ENCODE peak calls at places on chromosomes 5 and 9, in ten cellular contexts. One of them, this sample, is unnamed.

GRCh38 chr9:92726971-92727715 is 37.5 kb downstream of the BICD2 start:
- DNase-seq in epithelial cell of esophagus: no peak
- DNase-seq in Peyer's patch: no peak
- DNase-seq in astrocyte of the spinal cord: peak; percentile 31
- DNase-seq in colonic mucosa: no peak
- DNase-seq in prostate gland: no peak
- DNase-seq in ovary: no peak
- DNase-seq in ascending aorta: no peak
- DNase-seq in GM12865: no peak
- DNase-seq in neural progenitor cell: peak; percentile 56
- DNase-seq in this sample: no peak

GRCh38 chr9:109956811-109957440 is 176.9 kb downstream of the PALM2AKAP2 start:
- DNase-seq in ovary: no peak
- DNase-seq in epithelial cell of esophagus: no peak
- DNase-seq in GM12865: no peak
- DNase-seq in astrocyte of the spinal cord: peak; percentile 13
- DNase-seq in ascending aorta: no peak
- DNase-seq in prostate gland: no peak
- DNase-seq in neural progenitor cell: peak; percentile 55
- DNase-seq in colonic mucosa: no peak
- DNase-seq in Peyer's patch: no peak
- DNase-seq in this sample: no peak

GRCh38 chr5:72386639-72387038 is 66.5 kb downstream of the PTCD2 start:
- DNase-seq in colonic mucosa: no peak
- DNase-seq in GM12865: no peak
- DNase-seq in neural progenitor cell: no peak
- DNase-seq in epithelial cell of esophagus: no peak
- DNase-seq in ovary: no peak
- DNase-seq in Peyer's patch: no peak
- DNase-seq in prostate gland: no peak
- DNase-seq in ascending aorta: no peak
- DNase-seq in astrocyte of the spinal cord: no peak
- DNase-seq in this sample: no peak

GRCh38 chr9:115291841-115292240 is 173.9 kb upstream of the TNC start:
- DNase-seq in epithelial cell of esophagus: peak; percentile 90
- DNase-seq in astrocyte of the spinal cord: no peak
- DNase-seq in ascending aorta: no peak
- DNase-seq in GM12865: no peak
- DNase-seq in ovary: no peak
- DNase-seq in prostate gland: peak; percentile 63
- DNase-seq in colonic mucosa: peak; percentile 89
- DNase-seq in neural progenitor cell: no peak
- DNase-seq in Peyer's patch: peak; percentile 73
- DNase-seq in this sample: no peak

GRCh38 chr5:178984145-178985072 is 10.7 kb downstream of the GRM6 start:
- DNase-seq in neural progenitor cell: no peak
- DNase-seq in ascending aorta: no peak
- DNase-seq in astrocyte of the spinal cord: no peak
- DNase-seq in GM12865: no peak
- DNase-seq in epithelial cell of esophagus: no peak
- DNase-seq in Peyer's patch: no peak
- DNase-seq in ovary: no peak
- DNase-seq in colonic mucosa: no peak
- DNase-seq in prostate gland: no peak
- DNase-seq in this sample: no peak

GRCh38 chr5:574906-575305 is 37.2 kb upstream of the CEP72 start:
- DNase-seq in neural progenitor cell: no peak
- DNase-seq in epithelial cell of esophagus: no peak
- DNase-seq in astrocyte of the spinal cord: no peak
- DNase-seq in Peyer's patch: no peak
- DNase-seq in colonic mucosa: no peak
- DNase-seq in prostate gland: no peak
- DNase-seq in ovary: no peak
- DNase-seq in ascending aorta: no peak
- DNase-seq in GM12865: no peak
- DNase-seq in this sample: no peak

GRCh38 chr5:132774406-132774805 is 2.6 kb downstream of the SEPTIN8 start:
- DNase-seq in epithelial cell of esophagus: no peak
- DNase-seq in neural progenitor cell: no peak
- DNase-seq in prostate gland: no peak
- DNase-seq in colonic mucosa: no peak
- DNase-seq in Peyer's patch: no peak
- DNase-seq in GM12865: no peak
- DNase-seq in ovary: no peak
- DNase-seq in astrocyte of the spinal cord: no peak
- DNase-seq in ascending aorta: no peak
- DNase-seq in this sample: no peak

GRCh38 chr5:142900926-142901325 is 130.7 kb downstream of the ARHGAP26 start:
- DNase-seq in colonic mucosa: no peak
- DNase-seq in epithelial cell of esophagus: peak; percentile 37
- DNase-seq in ovary: no peak
- DNase-seq in ascending aorta: no peak
- DNase-seq in neural progenitor cell: no peak
- DNase-seq in astrocyte of the spinal cord: peak; percentile 92
- DNase-seq in GM12865: no peak
- DNase-seq in Peyer's patch: no peak
- DNase-seq in prostate gland: no peak
- DNase-seq in this sample: no peak

GRCh38 chr9:90331826-90332575 is 310.6 kb downstream of the DIRAS2 start:
- DNase-seq in ovary: no peak
- DNase-seq in neural progenitor cell: no peak
- DNase-seq in GM12865: no peak
- DNase-seq in epithelial cell of esophagus: peak; percentile 74
- DNase-seq in prostate gland: no peak
- DNase-seq in Peyer's patch: no peak
- DNase-seq in ascending aorta: no peak
- DNase-seq in colonic mucosa: no peak
- DNase-seq in astrocyte of the spinal cord: peak; percentile 50
- DNase-seq in this sample: no peak

GRCh38 chr9:83511051-83511450 is 27.1 kb downstream of the FRMD3 start:
- DNase-seq in Peyer's patch: no peak
- DNase-seq in ascending aorta: no peak
- DNase-seq in epithelial cell of esophagus: peak; percentile 42
- DNase-seq in prostate gland: no peak
- DNase-seq in colonic mucosa: no peak
- DNase-seq in neural progenitor cell: no peak
- DNase-seq in GM12865: peak; percentile 45
- DNase-seq in astrocyte of the spinal cord: peak; percentile 27
- DNase-seq in ovary: no peak
- DNase-seq in this sample: no peak

GRCh38 chr9:100595391-100596199 is 17.7 kb downstream of the CAVIN4 start:
- DNase-seq in ovary: peak; percentile 20
- DNase-seq in colonic mucosa: peak; percentile 45
- DNase-seq in Peyer's patch: no peak
- DNase-seq in neural progenitor cell: peak; percentile 70
- DNase-seq in ascending aorta: no peak
- DNase-seq in GM12865: peak; percentile 42
- DNase-seq in epithelial cell of esophagus: peak; percentile 65
- DNase-seq in prostate gland: peak; percentile 22
- DNase-seq in astrocyte of the spinal cord: peak; percentile 71
- DNase-seq in this sample: no peak

GRCh38 chr5:149730620-149731331 is 666 bp downstream of the PPARGC1B start:
- DNase-seq in epithelial cell of esophagus: peak; percentile 36
- DNase-seq in astrocyte of the spinal cord: peak; percentile 22
- DNase-seq in ovary: peak; percentile 63
- DNase-seq in ascending aorta: no peak
- DNase-seq in prostate gland: peak; percentile 24
- DNase-seq in Peyer's patch: peak; percentile 79
- DNase-seq in neural progenitor cell: peak; percentile 69
- DNase-seq in colonic mucosa: peak; percentile 70
- DNase-seq in GM12865: peak; percentile 78
- DNase-seq in this sample: no peak

GRCh38 chr5:89703799-89704198 is 705.8 kb downstream of the CETN3 start:
- DNase-seq in ovary: no peak
- DNase-seq in colonic mucosa: no peak
- DNase-seq in Peyer's patch: no peak
- DNase-seq in epithelial cell of esophagus: no peak
- DNase-seq in neural progenitor cell: peak; percentile 88
- DNase-seq in GM12865: no peak
- DNase-seq in prostate gland: no peak
- DNase-seq in ascending aorta: no peak
- DNase-seq in astrocyte of the spinal cord: peak; percentile 31
- DNase-seq in this sample: no peak
- TF ChIP-seq CTCF in ovary: no peak
- TF ChIP-seq CTCF in colonic mucosa: no peak
- TF ChIP-seq CTCF in Peyer's patch: no peak
- TF ChIP-seq CTCF in epithelial cell of esophagus: no peak
- TF ChIP-seq CTCF in neural progenitor cell: no peak
- TF ChIP-seq CTCF in GM12865: no peak
- TF ChIP-seq CTCF in prostate gland: no peak
- TF ChIP-seq CTCF in ascending aorta: no peak
- TF ChIP-seq CTCF in astrocyte of the spinal cord: no peak
- TF ChIP-seq CTCF in this sample: no peak

DNA sequence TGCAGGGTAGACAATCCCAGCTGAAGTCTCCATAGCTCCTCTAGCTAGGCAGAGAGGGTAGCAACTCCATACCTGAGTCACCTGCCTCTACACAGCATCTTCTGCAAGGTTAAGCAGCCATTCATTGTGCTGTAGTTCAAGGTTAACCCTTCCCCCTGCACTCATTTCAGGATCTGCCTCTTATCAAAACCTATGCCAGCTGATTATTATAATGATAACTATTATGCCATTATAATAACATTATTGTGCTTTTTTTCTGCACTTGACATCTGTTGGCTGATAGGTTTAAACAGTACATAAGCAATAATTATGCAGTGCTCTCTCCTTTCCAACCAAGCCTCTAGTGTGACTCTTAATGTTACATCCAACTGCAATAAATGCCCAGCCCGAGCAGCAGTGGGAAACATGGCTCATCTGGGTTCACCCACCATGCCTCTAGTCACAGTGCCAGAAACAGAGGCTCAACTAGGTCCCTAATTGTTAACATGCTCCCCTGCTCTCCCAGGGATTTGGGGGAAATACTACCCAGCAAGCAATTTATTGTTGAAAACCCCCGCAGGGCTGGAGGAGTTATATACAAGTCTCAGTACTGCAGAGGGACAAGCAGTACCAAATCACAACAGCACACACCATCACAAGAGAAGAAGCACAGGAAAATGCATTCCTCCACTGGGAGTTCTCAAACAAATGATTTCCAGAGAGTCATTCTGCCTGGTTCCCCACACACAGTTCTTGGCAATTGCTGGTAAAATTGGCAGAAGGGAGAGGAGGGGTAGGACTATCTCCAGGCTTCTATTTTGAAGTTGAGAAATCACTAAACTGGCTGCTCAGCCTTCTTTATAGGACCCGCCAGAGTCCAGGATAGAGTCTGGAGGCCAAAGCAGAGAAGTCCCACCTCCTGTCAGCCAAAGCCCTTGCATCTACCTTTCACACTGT is 17.1 kb downstream of the SIL1 start:
- DNase-seq in GM12865: no peak
- DNase-seq in ovary: no peak
- DNase-seq in neural progenitor cell: no peak
- DNase-seq in prostate gland: no peak
- DNase-seq in colonic mucosa: no peak
- DNase-seq in ascending aorta: no peak
- DNase-seq in Peyer's patch: no peak
- DNase-seq in epithelial cell of esophagus: no peak
- DNase-seq in astrocyte of the spinal cord: no peak
- DNase-seq in this sample: no peak
- TF ChIP-seq CTCF in GM12865: no peak
- TF ChIP-seq CTCF in ovary: no peak
- TF ChIP-seq CTCF in neural progenitor cell: no peak
- TF ChIP-seq CTCF in prostate gland: no peak
- TF ChIP-seq CTCF in colonic mucosa: no peak
- TF ChIP-seq CTCF in ascending aorta: no peak
- TF ChIP-seq CTCF in Peyer's patch: no peak
- TF ChIP-seq CTCF in epithelial cell of esophagus: no peak
- TF ChIP-seq CTCF in astrocyte of the spinal cord: no peak
- TF ChIP-seq CTCF in this sample: no peak

GRCh38 chr9:137034709-137035506 is 3.0 kb upstream of the FUT7 start:
- DNase-seq in epithelial cell of esophagus: peak; percentile 86
- DNase-seq in ascending aorta: no peak
- DNase-seq in prostate gland: peak; percentile 68
- DNase-seq in GM12865: peak; percentile 94
- DNase-seq in ovary: peak; percentile 86
- DNase-seq in colonic mucosa: peak; percentile 86
- DNase-seq in astrocyte of the spinal cord: peak; percentile 79
- DNase-seq in Peyer's patch: peak; percentile 92
- DNase-seq in neural progenitor cell: peak; percentile 92
- DNase-seq in this sample: peak; percentile 49

GRCh38 chr9:137037035-137037434 is 5.1 kb upstream of the FUT7 start:
- DNase-seq in colonic mucosa: no peak
- DNase-seq in prostate gland: no peak
- DNase-seq in ovary: no peak
- DNase-seq in ascending aorta: no peak
- DNase-seq in neural progenitor cell: no peak
- DNase-seq in Peyer's patch: no peak
- DNase-seq in epithelial cell of esophagus: no peak
- DNase-seq in astrocyte of the spinal cord: no peak
- DNase-seq in GM12865: no peak
- DNase-seq in this sample: no peak

GRCh38 chr9:137034039-137034708 is 2.3 kb upstream of the FUT7 start:
- DNase-seq in neural progenitor cell: no peak
- DNase-seq in Peyer's patch: no peak
- DNase-seq in ascending aorta: no peak
- DNase-seq in GM12865: no peak
- DNase-seq in colonic mucosa: peak; percentile 68
- DNase-seq in ovary: no peak
- DNase-seq in prostate gland: no peak
- DNase-seq in astrocyte of the spinal cord: no peak
- DNase-seq in epithelial cell of esophagus: no peak
- DNase-seq in this sample: no peak

GRCh38 chr9:137035937-137036336 is 4.0 kb upstream of the FUT7 start:
- DNase-seq in Peyer's patch: no peak
- DNase-seq in GM12865: no peak
- DNase-seq in neural progenitor cell: no peak
- DNase-seq in prostate gland: no peak
- DNase-seq in astrocyte of the spinal cord: no peak
- DNase-seq in epithelial cell of esophagus: no peak
- DNase-seq in ovary: no peak
- DNase-seq in ascending aorta: no peak
- DNase-seq in colonic mucosa: no peak
- DNase-seq in this sample: no peak

DNA sequence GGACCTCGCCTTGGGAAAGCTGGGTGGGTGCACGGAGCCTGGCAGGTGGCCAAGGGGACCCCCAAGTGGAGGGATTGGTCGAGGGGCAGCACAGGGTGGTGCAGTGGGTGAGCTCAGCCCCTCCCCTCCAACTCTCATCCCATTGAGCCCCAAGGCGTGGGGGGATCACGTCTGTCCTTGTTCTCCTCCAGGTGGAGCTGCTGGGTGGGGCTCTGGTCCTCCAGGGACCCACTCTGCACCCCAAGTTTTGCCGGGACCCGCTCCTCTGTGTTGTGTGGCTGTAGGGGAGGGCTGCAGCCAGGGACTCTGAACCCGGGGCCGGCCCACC is 3.6 kb upstream of the FUT7 start:
- DNase-seq in colonic mucosa: no peak
- DNase-seq in epithelial cell of esophagus: no peak
- DNase-seq in GM12865: no peak
- DNase-seq in ascending aorta: no peak
- DNase-seq in neural progenitor cell: no peak
- DNase-seq in Peyer's patch: no peak
- DNase-seq in prostate gland: no peak
- DNase-seq in astrocyte of the spinal cord: no peak
- DNase-seq in ovary: no peak
- DNase-seq in this sample: no peak
- TF ChIP-seq CTCF in colonic mucosa: no peak
- TF ChIP-seq CTCF in epithelial cell of esophagus: no peak
- TF ChIP-seq CTCF in GM12865: no peak
- TF ChIP-seq CTCF in ascending aorta: no peak
- TF ChIP-seq CTCF in neural progenitor cell: no peak
- TF ChIP-seq CTCF in Peyer's patch: no peak
- TF ChIP-seq CTCF in prostate gland: no peak
- TF ChIP-seq CTCF in astrocyte of the spinal cord: no peak
- TF ChIP-seq CTCF in ovary: no peak
- TF ChIP-seq CTCF in this sample: no peak

GRCh38 chr5:1975898-1976765 is 93.4 kb upstream of the IRX4 start:
- DNase-seq in epithelial cell of esophagus: peak; percentile 51
- DNase-seq in neural progenitor cell: no peak
- DNase-seq in astrocyte of the spinal cord: no peak
- DNase-seq in GM12865: peak; percentile 3
- DNase-seq in colonic mucosa: no peak
- DNase-seq in prostate gland: no peak
- DNase-seq in ovary: no peak
- DNase-seq in Peyer's patch: no peak
- DNase-seq in ascending aorta: no peak
- DNase-seq in this sample: no peak
- TF ChIP-seq CTCF in epithelial cell of esophagus: peak; percentile 21
- TF ChIP-seq CTCF in neural progenitor cell: no peak
- TF ChIP-seq CTCF in astrocyte of the spinal cord: no peak
- TF ChIP-seq CTCF in GM12865: no peak
- TF ChIP-seq CTCF in colonic mucosa: no peak
- TF ChIP-seq CTCF in prostate gland: peak; percentile 8
- TF ChIP-seq CTCF in ovary: no peak
- TF ChIP-seq CTCF in Peyer's patch: no peak
- TF ChIP-seq CTCF in ascending aorta: no peak
- TF ChIP-seq CTCF in this sample: no peak

This sample was measured in omental fat pad.